ENCODE peak calls at places on chromosomes 16 and 17, in ten cellular contexts. One of them, this sample, is unnamed.

GRCh38 chr16:49564577-49565224 is 191.1 kb downstream of the C16orf78 start:
- DNase-seq in bronchial epithelial cell: no peak
- DNase-seq in MM.1S: no peak
- DNase-seq in stomach: no peak
- DNase-seq in mucosa of descending colon: no peak
- DNase-seq in HFFc6: no peak
- DNase-seq in gastrocnemius medialis: no peak
- DNase-seq in progenitor cell of endocrine pancreas: no peak
- DNase-seq in prostate gland: no peak
- DNase-seq in hepatocyte: no peak
- DNase-seq in this sample: no peak

GRCh38 chr17:68238894-68239293 is 8.9 kb upstream of the AMZ2 start:
- DNase-seq in MM.1S: peak
- DNase-seq in prostate gland: no peak
- DNase-seq in HFFc6: no peak
- DNase-seq in bronchial epithelial cell: no peak
- DNase-seq in mucosa of descending colon: no peak
- DNase-seq in stomach: no peak
- DNase-seq in hepatocyte: no peak
- DNase-seq in progenitor cell of endocrine pancreas: no peak
- DNase-seq in gastrocnemius medialis: no peak
- DNase-seq in this sample: no peak

GRCh38 chr16:58024673-58025350 is 742 bp upstream of the MMP15 start:
- DNase-seq in hepatocyte: peak
- DNase-seq in gastrocnemius medialis: no peak
- DNase-seq in HFFc6: no peak
- DNase-seq in prostate gland: no peak
- DNase-seq in stomach: peak
- DNase-seq in mucosa of descending colon: peak
- DNase-seq in bronchial epithelial cell: peak
- DNase-seq in MM.1S: no peak
- DNase-seq in progenitor cell of endocrine pancreas: peak
- DNase-seq in this sample: no peak

GRCh38 chr17:68290268-68290954 is 516 bp downstream of the SLC16A6 start:
- DNase-seq in HFFc6: no peak
- DNase-seq in progenitor cell of endocrine pancreas: peak
- DNase-seq in hepatocyte: peak
- DNase-seq in stomach: peak
- DNase-seq in gastrocnemius medialis: no peak
- DNase-seq in prostate gland: peak
- DNase-seq in mucosa of descending colon: peak
- DNase-seq in MM.1S: peak
- DNase-seq in bronchial epithelial cell: no peak
- DNase-seq in this sample: peak

GRCh38 chr17:71085238-71086033 is 916.1 kb downstream of the KCNJ2 start:
- DNase-seq in bronchial epithelial cell: peak
- DNase-seq in progenitor cell of endocrine pancreas: peak
- DNase-seq in MM.1S: peak
- DNase-seq in stomach: peak
- DNase-seq in hepatocyte: peak
- DNase-seq in prostate gland: no peak
- DNase-seq in gastrocnemius medialis: no peak
- DNase-seq in mucosa of descending colon: no peak
- DNase-seq in HFFc6: no peak
- DNase-seq in this sample: no peak

GRCh38 chr17:67629963-67630320 is 87.8 kb upstream of the NOL11 start:
- DNase-seq in progenitor cell of endocrine pancreas: no peak
- DNase-seq in prostate gland: no peak
- DNase-seq in bronchial epithelial cell: peak
- DNase-seq in hepatocyte: no peak
- DNase-seq in mucosa of descending colon: no peak
- DNase-seq in stomach: no peak
- DNase-seq in HFFc6: peak
- DNase-seq in gastrocnemius medialis: no peak
- DNase-seq in MM.1S: peak
- DNase-seq in this sample: peak

GRCh38 chr16:59737274-59737673 is 1003.2 kb upstream of the GOT2 start:
- DNase-seq in gastrocnemius medialis: no peak
- DNase-seq in bronchial epithelial cell: no peak
- DNase-seq in prostate gland: no peak
- DNase-seq in progenitor cell of endocrine pancreas: no peak
- DNase-seq in mucosa of descending colon: no peak
- DNase-seq in HFFc6: no peak
- DNase-seq in hepatocyte: no peak
- DNase-seq in MM.1S: no peak
- DNase-seq in stomach: no peak
- DNase-seq in this sample: no peak

GRCh38 chr16:8887952-8888560 is 5.9 kb downstream of the LITAFD start:
- DNase-seq in hepatocyte: peak
- DNase-seq in MM.1S: no peak
- DNase-seq in gastrocnemius medialis: peak
- DNase-seq in prostate gland: peak
- DNase-seq in HFFc6: peak
- DNase-seq in stomach: peak
- DNase-seq in progenitor cell of endocrine pancreas: no peak
- DNase-seq in bronchial epithelial cell: no peak
- DNase-seq in mucosa of descending colon: no peak
- DNase-seq in this sample: no peak

GRCh38 chr17:76710863-76711611 is at the start of gene MXRA7:
- DNase-seq in stomach: peak
- DNase-seq in bronchial epithelial cell: peak
- DNase-seq in HFFc6: no peak
- DNase-seq in hepatocyte: peak
- DNase-seq in mucosa of descending colon: peak
- DNase-seq in gastrocnemius medialis: no peak
- DNase-seq in MM.1S: peak
- DNase-seq in progenitor cell of endocrine pancreas: peak
- DNase-seq in prostate gland: peak
- DNase-seq in this sample: peak

GRCh38 chr17:17834974-17835373 is 1.8 kb downstream of the SREBF1 start:
- DNase-seq in hepatocyte: no peak
- DNase-seq in MM.1S: no peak
- DNase-seq in progenitor cell of endocrine pancreas: no peak
- DNase-seq in stomach: no peak
- DNase-seq in gastrocnemius medialis: no peak
- DNase-seq in bronchial epithelial cell: no peak
- DNase-seq in HFFc6: no peak
- DNase-seq in mucosa of descending colon: no peak
- DNase-seq in prostate gland: no peak
- DNase-seq in this sample: no peak

GRCh38 chr16:71855937-71856662 is 10.3 kb downstream of the ATXN1L start:
- DNase-seq in HFFc6: no peak
- DNase-seq in progenitor cell of endocrine pancreas: no peak
- DNase-seq in bronchial epithelial cell: no peak
- DNase-seq in stomach: no peak
- DNase-seq in MM.1S: no peak
- DNase-seq in gastrocnemius medialis: no peak
- DNase-seq in hepatocyte: no peak
- DNase-seq in mucosa of descending colon: no peak
- DNase-seq in prostate gland: no peak
- DNase-seq in this sample: no peak

GRCh38 chr17:27109346-27109745 is 184.6 kb upstream of the WSB1 start:
- DNase-seq in progenitor cell of endocrine pancreas: no peak
- DNase-seq in MM.1S: no peak
- DNase-seq in bronchial epithelial cell: peak
- DNase-seq in mucosa of descending colon: no peak
- DNase-seq in gastrocnemius medialis: no peak
- DNase-seq in prostate gland: no peak
- DNase-seq in stomach: no peak
- DNase-seq in HFFc6: no peak
- DNase-seq in hepatocyte: no peak
- DNase-seq in this sample: no peak

GRCh38 chr17:2688351-2689342 is 22.9 kb downstream of the CLUH start:
- DNase-seq in mucosa of descending colon: no peak
- DNase-seq in HFFc6: no peak
- DNase-seq in MM.1S: no peak
- DNase-seq in gastrocnemius medialis: peak
- DNase-seq in bronchial epithelial cell: no peak
- DNase-seq in progenitor cell of endocrine pancreas: peak
- DNase-seq in stomach: no peak
- DNase-seq in prostate gland: no peak
- DNase-seq in hepatocyte: peak
- DNase-seq in this sample: peak

GRCh38 chr16:71214771-71215381 is 15.6 kb downstream of the HYDIN start:
- DNase-seq in gastrocnemius medialis: no peak
- DNase-seq in prostate gland: no peak
- DNase-seq in bronchial epithelial cell: peak
- DNase-seq in HFFc6: no peak
- DNase-seq in mucosa of descending colon: no peak
- DNase-seq in MM.1S: peak
- DNase-seq in stomach: no peak
- DNase-seq in progenitor cell of endocrine pancreas: no peak
- DNase-seq in hepatocyte: no peak
- DNase-seq in this sample: no peak

GRCh38 chr16:83717308-83717707 is 90.5 kb upstream of the HSBP1 start:
- DNase-seq in progenitor cell of endocrine pancreas: no peak
- DNase-seq in stomach: no peak
- DNase-seq in hepatocyte: no peak
- DNase-seq in HFFc6: no peak
- DNase-seq in gastrocnemius medialis: no peak
- DNase-seq in mucosa of descending colon: no peak
- DNase-seq in MM.1S: no peak
- DNase-seq in bronchial epithelial cell: no peak
- DNase-seq in prostate gland: no peak
- DNase-seq in this sample: no peak
- TF ChIP-seq CTCF in progenitor cell of endocrine pancreas: no peak
- TF ChIP-seq CTCF in stomach: no peak
- TF ChIP-seq CTCF in hepatocyte: no peak
- TF ChIP-seq CTCF in HFFc6: no peak
- TF ChIP-seq CTCF in gastrocnemius medialis: no peak
- TF ChIP-seq CTCF in mucosa of descending colon: no peak
- TF ChIP-seq CTCF in MM.1S: no peak
- TF ChIP-seq CTCF in bronchial epithelial cell: no peak
- TF ChIP-seq CTCF in prostate gland: no peak
- TF ChIP-seq CTCF in this sample: no peak

GRCh38 chr16:87701505-87701921 is 64.3 kb downstream of the KLHDC4 start:
- DNase-seq in stomach: no peak
- DNase-seq in gastrocnemius medialis: no peak
- DNase-seq in hepatocyte: no peak
- DNase-seq in HFFc6: no peak
- DNase-seq in bronchial epithelial cell: no peak
- DNase-seq in mucosa of descending colon: no peak
- DNase-seq in prostate gland: no peak
- DNase-seq in progenitor cell of endocrine pancreas: no peak
- DNase-seq in MM.1S: no peak
- DNase-seq in this sample: no peak

GRCh38 chr16:87701066-87701425 is 64.7 kb downstream of the KLHDC4 start:
- DNase-seq in MM.1S: no peak
- DNase-seq in progenitor cell of endocrine pancreas: no peak
- DNase-seq in mucosa of descending colon: no peak
- DNase-seq in stomach: no peak
- DNase-seq in bronchial epithelial cell: no peak
- DNase-seq in gastrocnemius medialis: no peak
- DNase-seq in prostate gland: no peak
- DNase-seq in HFFc6: no peak
- DNase-seq in hepatocyte: no peak
- DNase-seq in this sample: no peak

GRCh38 chr16:87703835-87704375 is 61.9 kb downstream of the KLHDC4 start:
- DNase-seq in bronchial epithelial cell: no peak
- DNase-seq in gastrocnemius medialis: no peak
- DNase-seq in hepatocyte: no peak
- DNase-seq in MM.1S: no peak
- DNase-seq in stomach: no peak
- DNase-seq in HFFc6: no peak
- DNase-seq in progenitor cell of endocrine pancreas: no peak
- DNase-seq in mucosa of descending colon: no peak
- DNase-seq in prostate gland: no peak
- DNase-seq in this sample: no peak

GRCh38 chr16:87703071-87703470 is 62.7 kb downstream of the KLHDC4 start:
- DNase-seq in prostate gland: no peak
- DNase-seq in mucosa of descending colon: no peak
- DNase-seq in progenitor cell of endocrine pancreas: no peak
- DNase-seq in stomach: no peak
- DNase-seq in gastrocnemius medialis: no peak
- DNase-seq in HFFc6: no peak
- DNase-seq in MM.1S: no peak
- DNase-seq in hepatocyte: no peak
- DNase-seq in bronchial epithelial cell: no peak
- DNase-seq in this sample: no peak

GRCh38 chr16:87702325-87702811 is 63.4 kb downstream of the KLHDC4 start:
- DNase-seq in progenitor cell of endocrine pancreas: no peak
- DNase-seq in mucosa of descending colon: no peak
- DNase-seq in MM.1S: no peak
- DNase-seq in hepatocyte: peak
- DNase-seq in prostate gland: no peak
- DNase-seq in gastrocnemius medialis: no peak
- DNase-seq in bronchial epithelial cell: no peak
- DNase-seq in stomach: no peak
- DNase-seq in HFFc6: no peak
- DNase-seq in this sample: peak
- TF ChIP-seq CTCF in progenitor cell of endocrine pancreas: peak
- TF ChIP-seq CTCF in mucosa of descending colon: no peak
- TF ChIP-seq CTCF in MM.1S: no peak
- TF ChIP-seq CTCF in hepatocyte: peak
- TF ChIP-seq CTCF in prostate gland: peak
- TF ChIP-seq CTCF in gastrocnemius medialis: no peak
- TF ChIP-seq CTCF in bronchial epithelial cell: peak
- TF ChIP-seq CTCF in stomach: no peak
- TF ChIP-seq CTCF in HFFc6: peak
- TF ChIP-seq CTCF in this sample: peak

DNA sequence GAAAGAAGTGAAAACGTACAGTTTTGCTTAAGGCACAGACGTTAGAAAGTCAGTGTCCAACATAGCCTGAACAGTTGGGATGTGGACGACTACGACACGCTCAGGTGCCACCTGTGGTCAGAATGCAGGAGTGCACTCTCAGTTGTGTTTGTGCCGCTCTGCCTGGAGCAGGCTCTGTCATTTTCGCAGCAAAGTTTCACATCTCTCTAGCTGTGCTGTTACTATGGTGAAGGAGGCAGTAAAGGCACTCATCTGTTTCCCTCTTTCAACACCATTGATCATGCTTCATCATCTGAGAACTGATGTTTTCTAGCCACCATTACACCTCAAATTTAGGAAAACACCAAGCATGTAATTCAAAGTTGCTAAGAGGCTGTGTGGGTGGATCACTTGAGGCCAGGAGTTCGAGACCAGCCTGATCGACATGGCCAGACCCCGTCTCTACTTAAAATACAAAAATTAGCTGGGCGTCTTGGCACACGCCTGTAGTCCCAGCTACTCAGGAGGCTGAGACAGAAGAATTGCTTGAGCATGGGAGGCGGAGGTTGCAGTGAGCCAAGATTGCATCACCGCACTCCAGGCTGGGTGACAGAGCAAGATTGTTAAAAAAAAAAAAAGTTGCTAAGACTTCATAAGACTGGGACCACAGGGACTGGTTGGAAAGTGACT is 44.9 kb upstream of the DNAJA2 start:
- DNase-seq in stomach: peak
- DNase-seq in prostate gland: peak
- DNase-seq in MM.1S: peak
- DNase-seq in HFFc6: peak
- DNase-seq in mucosa of descending colon: peak
- DNase-seq in gastrocnemius medialis: no peak
- DNase-seq in hepatocyte: peak
- DNase-seq in bronchial epithelial cell: peak
- DNase-seq in progenitor cell of endocrine pancreas: peak
- DNase-seq in this sample: peak
- TF ChIP-seq CTCF in stomach: no peak
- TF ChIP-seq CTCF in prostate gland: peak
- TF ChIP-seq CTCF in MM.1S: peak
- TF ChIP-seq CTCF in HFFc6: peak
- TF ChIP-seq CTCF in mucosa of descending colon: peak
- TF ChIP-seq CTCF in gastrocnemius medialis: no peak
- TF ChIP-seq CTCF in hepatocyte: peak
- TF ChIP-seq CTCF in bronchial epithelial cell: peak
- TF ChIP-seq CTCF in progenitor cell of endocrine pancreas: peak
- TF ChIP-seq CTCF in this sample: peak

GRCh38 chr17:75323043-75323591 is 33.9 kb upstream of the SLC25A19 start:
- DNase-seq in progenitor cell of endocrine pancreas: peak
- DNase-seq in gastrocnemius medialis: peak
- DNase-seq in hepatocyte: peak
- DNase-seq in HFFc6: peak
- DNase-seq in stomach: peak
- DNase-seq in bronchial epithelial cell: peak
- DNase-seq in mucosa of descending colon: no peak
- DNase-seq in MM.1S: peak
- DNase-seq in prostate gland: peak
- DNase-seq in this sample: peak
- TF ChIP-seq CTCF in progenitor cell of endocrine pancreas: peak
- TF ChIP-seq CTCF in gastrocnemius medialis: peak
- TF ChIP-seq CTCF in hepatocyte: peak
- TF ChIP-seq CTCF in HFFc6: peak
- TF ChIP-seq CTCF in stomach: no peak
- TF ChIP-seq CTCF in bronchial epithelial cell: peak
- TF ChIP-seq CTCF in mucosa of descending colon: peak
- TF ChIP-seq CTCF in MM.1S: peak
- TF ChIP-seq CTCF in prostate gland: peak
- TF ChIP-seq CTCF in this sample: peak